ENCODE peak calls at places on chromosomes 2 and 18, in nine cellular contexts. A is HFFc6, R is H9, W is fibroblast of mammary gland, Q is Calu3, S is AG09319, P is heart right ventricle, B is OCI-LY7, U is A549. Z is an unnamed sample.

GRCh38 chr2:129554373-129554772 is 425.1 kb upstream of the RAB6C start:
- DNase-seq in A (no peak), R (no peak), W (no peak), Q (no peak), S (no peak), P (no peak), B (no peak), U (no peak), Z (no peak)

GRCh38 chr2:233448565-233448964 is 94.3 kb downstream of the DGKD start:
- DNase-seq in A (no peak), R (no peak), W (peak), Q (no peak), S (no peak), P (no peak), B (no peak), U (peak), Z (no peak)

GRCh38 chr2:180907731-180908130 is 72.7 kb upstream of the UBE2E3 start:
- DNase-seq in A (peak), R (no peak), W (peak), Q (no peak), S (no peak), P (no peak), B (no peak), U (no peak), Z (no peak)

GRCh38 chr2:159065313-159065712 is 96.9 kb downstream of the TANC1 start:
- DNase-seq in A (no peak), R (no peak), W (no peak), Q (no peak), S (no peak), P (no peak), B (no peak), U (no peak), Z (no peak)

GRCh38 chr2:99777266-99777640 is 287.4 kb upstream of the REV1 start:
- DNase-seq in A (no peak), R (no peak), W (peak), Q (no peak), S (no peak), P (no peak), B (no peak), U (no peak), Z (no peak)

GRCh38 chr2:65024149-65024829 is 31.9 kb upstream of the CEP68 start:
- DNase-seq in A (peak), R (no peak), W (peak), Q (no peak), S (peak), P (no peak), B (no peak), U (peak), Z (no peak)

GRCh38 chr18:9547767-9548166 is 66.6 kb downstream of the PPP4R1 start:
- DNase-seq in A (no peak), R (no peak), W (no peak), Q (no peak), S (no peak), P (no peak), B (no peak), U (no peak), Z (no peak)

GRCh38 chr18:25230658-25231326 is 121.2 kb downstream of the ZNF521 start:
- DNase-seq in A (peak), R (no peak), W (peak), Q (no peak), S (peak), P (peak), B (no peak), U (peak), Z (peak)

GRCh38 chr2:214203744-214204289 is 207.0 kb upstream of the VWC2L start:
- DNase-seq in A (peak), R (peak), W (peak), Q (no peak), S (no peak), P (no peak), B (no peak), U (no peak), Z (no peak)

GRCh38 chr18:76524900-76525698 is 30.1 kb upstream of the ZNF516 start:
- DNase-seq in A (peak), R (no peak), W (peak), Q (peak), S (peak), P (no peak), B (no peak), U (peak), Z (no peak)

GRCh38 chr2:48600917-48601316 is 16.7 kb upstream of the GTF2A1L start:
- DNase-seq in A (peak), R (no peak), W (peak), Q (no peak), S (no peak), P (no peak), B (no peak), U (no peak), Z (no peak)

GRCh38 chr2:197405582-197405981 is 29.2 kb downstream of the SF3B1 start:
- DNase-seq in A (no peak), R (no peak), W (no peak), Q (no peak), S (no peak), P (no peak), B (no peak), U (no peak), Z (no peak)

GRCh38 chr2:128410035-128410757 is 91.5 kb upstream of the HS6ST1 start:
- DNase-seq in A (no peak), R (peak), W (no peak), Q (no peak), S (no peak), P (no peak), B (no peak), U (no peak), Z (no peak)

DNA sequence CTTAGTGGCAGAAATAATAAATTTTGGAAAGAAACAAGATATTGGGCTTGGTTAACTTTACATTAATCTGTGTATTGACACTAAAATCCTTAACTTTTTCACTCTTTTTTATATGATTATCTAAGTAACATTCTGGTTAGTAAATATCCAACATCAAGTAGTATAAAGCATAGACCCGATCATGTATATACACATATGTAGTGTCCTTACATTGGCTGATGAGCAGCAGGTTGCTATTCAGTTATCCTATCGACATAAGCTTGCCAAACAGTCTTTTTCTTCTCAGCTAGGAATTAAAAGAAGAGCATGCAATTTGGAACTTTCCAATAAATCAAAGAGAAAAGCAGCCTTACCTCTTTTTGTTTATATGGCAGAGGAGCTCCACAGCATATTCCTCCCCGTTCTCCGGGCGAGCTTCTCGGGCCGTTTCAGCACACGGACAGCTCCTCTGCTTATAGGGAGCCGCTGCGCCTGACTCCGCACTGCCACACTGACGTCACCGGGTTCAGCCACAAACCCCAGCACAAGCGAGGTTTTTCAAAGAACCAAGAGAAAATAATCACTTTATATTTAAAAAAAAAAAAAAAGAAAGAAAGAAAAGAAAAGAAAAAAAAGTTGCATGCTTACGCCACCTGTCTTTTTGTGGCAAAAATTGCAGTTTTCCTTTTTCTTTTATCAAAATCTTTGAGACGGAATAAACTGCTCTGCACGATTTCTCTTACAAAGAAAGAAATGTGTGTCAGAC is at the start of gene SCG2:
- DNase-seq in A (peak), R (peak), W (peak), Q (peak), S (peak), P (peak), B (no peak), U (peak), Z (peak)
- TF ChIP-seq CTCF in A (peak), R (no peak), W (peak), Q (no peak), S (peak), P (peak), B (peak), U (peak), Z (peak)

DNA sequence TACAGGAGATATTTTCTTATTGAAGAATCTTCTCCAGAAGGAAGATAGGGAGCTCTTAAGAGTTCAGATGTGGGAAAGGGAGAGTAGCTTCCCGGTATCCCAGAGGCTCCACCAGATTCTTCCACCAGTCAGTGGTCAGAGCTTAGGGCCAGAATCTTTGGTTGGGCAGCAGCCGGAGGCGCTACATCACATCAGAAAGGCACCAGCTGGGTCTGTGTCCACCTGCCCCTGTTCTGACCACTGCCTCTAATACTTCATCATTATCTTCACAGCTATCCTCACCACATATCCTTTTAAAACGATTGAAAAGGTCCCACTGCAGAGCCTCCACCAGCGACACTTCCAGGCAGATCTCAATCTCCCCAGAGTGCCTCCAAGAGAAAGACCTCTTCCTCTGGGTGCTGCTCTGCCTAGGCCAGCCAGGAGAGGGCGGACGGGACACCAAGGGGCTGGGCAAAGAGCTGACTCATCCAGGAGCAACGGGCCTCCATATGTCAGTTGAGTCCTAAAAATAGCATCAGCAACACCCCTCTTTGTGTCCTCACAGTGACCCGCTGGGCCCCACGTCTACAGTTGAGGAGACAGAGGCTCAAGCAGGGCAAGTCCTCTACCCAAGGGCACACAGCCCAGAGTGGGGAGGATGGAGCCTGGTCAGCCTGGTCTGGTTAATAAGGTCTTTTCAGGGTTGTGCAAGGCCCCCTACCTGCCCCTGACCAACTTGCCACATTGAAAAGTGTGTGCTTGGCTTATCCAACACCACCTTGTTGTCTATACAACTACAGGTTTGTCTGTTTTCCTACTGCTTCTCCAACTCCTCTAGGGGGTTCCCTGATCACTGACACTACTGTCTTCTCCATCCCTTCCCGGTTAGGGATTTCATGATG is 81.2 kb downstream of the ADD2 start:
- DNase-seq in A (peak), R (peak), W (peak), Q (peak), S (no peak), P (peak), B (peak), U (peak), Z (no peak)
- TF ChIP-seq CTCF in A (peak), R (peak), W (peak), Q (peak), S (peak), P (no peak), B (peak), U (peak), Z (peak)

GRCh38 chr2:190277234-190278112 is 42.2 kb downstream of the HIBCH start:
- DNase-seq in A (peak), R (no peak), W (peak), Q (no peak), S (no peak), P (no peak), B (peak), U (peak), Z (no peak)
- TF ChIP-seq CTCF in A (peak), R (peak), W (peak), Q (peak), S (peak), P (peak), B (peak), U (peak), Z (peak)

GRCh38 chr2:9565436-9566153 is 10.0 kb upstream of the ADAM17 start:
- DNase-seq in A (peak), R (no peak), W (peak), Q (peak), S (peak), P (peak), B (no peak), U (peak), Z (no peak)

GRCh38 chr2:9574314-9574713 is 18.7 kb upstream of the ADAM17 start:
- DNase-seq in A (no peak), R (no peak), W (no peak), Q (no peak), S (no peak), P (no peak), B (no peak), U (no peak), Z (no peak)

GRCh38 chr2:9573840-9574239 is 18.2 kb upstream of the ADAM17 start:
- DNase-seq in A (no peak), R (no peak), W (no peak), Q (no peak), S (no peak), P (no peak), B (no peak), U (no peak), Z (no peak)

GRCh38 chr2:9573013-9573708 is 17.5 kb upstream of the ADAM17 start:
- DNase-seq in A (peak), R (no peak), W (peak), Q (no peak), S (no peak), P (no peak), B (no peak), U (no peak), Z (no peak)

DNA sequence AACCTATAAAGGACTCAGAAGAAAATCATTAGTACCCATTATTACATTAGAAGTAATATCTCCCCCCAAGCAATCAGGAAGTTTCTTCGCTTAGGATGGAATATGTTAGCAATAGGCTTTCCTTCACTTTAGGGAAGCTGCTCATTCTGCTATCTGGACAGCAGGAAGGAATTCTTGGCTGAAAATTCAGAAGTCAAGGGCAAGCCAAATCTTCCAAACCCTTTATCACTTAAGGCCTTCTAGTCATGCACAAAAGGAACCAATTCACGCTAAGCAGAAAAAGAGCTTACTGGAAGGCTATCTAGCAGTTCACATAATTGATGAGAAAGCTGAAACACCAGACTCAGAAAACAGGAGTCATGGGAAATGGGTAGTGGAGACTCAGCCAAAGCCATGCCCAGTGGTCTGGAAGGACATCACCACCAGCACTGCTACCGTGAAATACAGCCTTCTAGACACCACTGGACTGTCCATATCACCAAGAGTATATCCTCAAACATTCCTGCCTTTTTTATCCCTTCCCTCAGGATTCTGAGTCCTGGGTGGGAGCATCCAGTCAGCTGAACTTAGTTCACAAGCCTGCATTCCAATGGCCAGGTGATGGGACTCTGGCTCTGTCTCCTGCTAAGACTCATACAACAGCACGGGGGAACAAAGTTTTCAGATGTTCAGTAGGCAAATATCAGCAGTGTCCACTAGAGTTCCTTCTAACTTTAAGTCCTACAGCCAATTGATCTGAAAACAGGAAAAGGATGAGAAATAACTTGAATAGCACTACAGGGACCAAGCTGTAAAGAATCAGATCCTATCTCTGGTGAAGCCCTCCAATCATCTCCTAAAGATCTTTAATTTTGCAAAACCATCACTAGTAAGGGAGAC is 14.8 kb upstream of the ADAM17 start:
- DNase-seq in A (no peak), R (no peak), W (peak), Q (no peak), S (no peak), P (no peak), B (no peak), U (no peak), Z (no peak)
- TF ChIP-seq CTCF in A (peak), R (no peak), W (peak), Q (no peak), S (no peak), P (no peak), B (no peak), U (peak), Z (no peak)

DNA sequence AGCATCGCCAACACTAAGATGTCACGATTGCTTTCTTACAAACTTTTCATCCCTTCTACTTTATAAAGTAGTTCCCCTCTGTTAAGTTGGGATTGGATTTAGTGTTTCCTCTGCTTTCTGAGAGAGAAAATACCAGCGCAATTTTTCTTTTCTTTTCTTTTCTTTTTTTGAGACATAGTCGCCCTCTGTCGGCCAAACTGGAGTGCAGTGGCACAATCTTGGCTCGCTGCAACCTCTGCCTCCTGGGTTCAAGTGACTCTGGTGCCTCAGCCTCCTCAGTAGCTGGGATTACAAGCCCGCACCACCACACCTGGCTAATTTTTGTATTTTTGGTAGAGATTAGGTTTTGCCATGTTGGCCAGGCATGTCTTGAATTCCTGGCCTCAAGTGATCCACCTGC is 9.0 kb downstream of the RELCH start:
- DNase-seq in A (no peak), R (no peak), W (no peak), Q (no peak), S (no peak), P (no peak), B (no peak), U (no peak), Z (no peak)
- TF ChIP-seq CTCF in A (no peak), R (peak), W (no peak), Q (no peak), S (no peak), P (no peak), B (no peak), U (peak), Z (no peak)

GRCh38 chr18:74496508-74497307 is 545 bp downstream of the CNDP2 start:
- DNase-seq in A (peak), R (peak), W (peak), Q (peak), S (no peak), P (peak), B (peak), U (peak), Z (peak)
- TF ChIP-seq CTCF in A (peak), R (peak), W (no peak), Q (no peak), S (peak), P (no peak), B (no peak), U (no peak), Z (peak)

GRCh38 chr2:6826081-6826913 is 39.4 kb downstream of the CMPK2 start:
- DNase-seq in A (peak), R (no peak), W (peak), Q (peak), S (no peak), P (no peak), B (peak), U (peak), Z (no peak)
- TF ChIP-seq CTCF in A (peak), R (peak), W (peak), Q (peak), S (peak), P (peak), B (peak), U (peak), Z (peak)

GRCh38 chr2:5365871-5366461 is 326.2 kb upstream of the SOX11 start:
- DNase-seq in A (no peak), R (peak), W (no peak), Q (peak), S (no peak), P (peak), B (peak), U (peak), Z (peak)
- TF ChIP-seq CTCF in A (peak), R (peak), W (peak), Q (peak), S (no peak), P (peak), B (peak), U (no peak), Z (peak)

DNA sequence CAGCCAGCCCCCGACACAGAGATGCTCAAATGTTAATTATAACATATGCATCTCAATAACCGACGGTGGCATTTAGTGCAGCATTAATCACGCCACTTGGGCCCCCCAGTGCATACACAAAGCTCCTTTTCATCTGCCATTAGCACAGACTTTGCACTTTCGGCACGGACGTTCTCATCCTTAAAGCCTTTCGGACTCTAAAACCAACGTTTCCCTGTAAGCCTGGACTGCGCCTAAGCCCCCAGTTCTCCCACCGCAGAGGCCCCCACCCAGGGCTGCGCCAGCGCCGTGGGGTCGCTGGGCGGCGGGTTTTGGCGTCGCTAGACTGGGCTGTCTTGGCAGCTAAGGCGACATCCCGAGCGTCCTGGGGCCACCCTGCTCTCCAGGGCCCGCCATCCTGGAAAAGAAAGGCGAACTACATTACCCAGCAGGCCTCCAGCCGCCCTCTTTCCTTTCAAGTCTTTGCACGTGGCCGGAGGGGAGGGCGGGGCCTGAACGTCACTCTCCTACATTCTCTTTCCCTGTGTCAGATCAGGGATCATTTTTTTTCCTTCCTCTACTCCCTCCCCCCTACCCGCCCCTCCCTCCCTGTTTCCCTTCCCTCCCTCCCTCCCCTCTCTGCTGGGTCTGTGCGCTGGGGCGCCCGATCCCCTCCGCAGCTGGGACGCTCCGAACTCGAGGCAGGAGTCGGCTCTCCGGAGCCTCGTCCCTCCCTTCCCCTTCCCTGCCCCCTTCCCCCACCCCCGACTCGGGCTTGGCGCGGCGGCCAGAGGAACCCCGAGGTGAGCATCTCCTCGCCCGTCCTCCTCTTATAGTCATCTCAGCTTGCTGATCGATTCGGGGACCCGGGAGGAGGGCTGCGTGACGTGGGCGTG is at the start of gene CTIF:
- DNase-seq in A (peak), R (peak), W (peak), Q (peak), S (peak), P (peak), B (no peak), U (peak), Z (peak)
- TF ChIP-seq CTCF in A (no peak), R (no peak), W (no peak), Q (no peak), S (no peak), P (no peak), B (no peak), U (no peak), Z (peak)

Z was measured in dorsolateral prefrontal cortex.